ENCODE peak calls at places on chromosomes 6 and 20, in five cellular contexts. I, X, Q, N and H are unnamed samples.

GRCh38 chr20:51382986-51383821 is 159.3 kb downstream of the NFATC2 start:
- DNase-seq in I (peak), X (no peak), Q (no peak), N (no peak), H (no peak)

GRCh38 chr6:25136879-25137278 is 142.3 kb upstream of the CARMIL1 start:
- DNase-seq in I (no peak), X (no peak), Q (no peak), N (peak), H (no peak)

GRCh38 chr6:235763-236360 is 56.4 kb upstream of the DUSP22 start:
- DNase-seq in I (no peak), X (no peak), Q (no peak), N (peak), H (no peak)

GRCh38 chr6:165974817-165975216 is 192.8 kb downstream of the TBXT start:
- DNase-seq in I (no peak), X (no peak), Q (no peak), N (no peak), H (no peak)

GRCh38 chr20:54156522-54156921 is 17.3 kb downstream of the CYP24A1 start:
- DNase-seq in I (no peak), X (no peak), Q (peak), N (no peak), H (no peak)

GRCh38 chr6:150687508-150687907 is 87.8 kb downstream of the PLEKHG1 start:
- DNase-seq in I (no peak), X (no peak), Q (no peak), N (peak), H (no peak)

GRCh38 chr6:87118054-87118453 is 23.1 kb upstream of the CGA start:
- DNase-seq in I (no peak), X (no peak), Q (peak), N (no peak), H (no peak)

GRCh38 chr20:9458075-9458818 is 56.1 kb upstream of the LAMP5 start:
- DNase-seq in I (no peak), X (no peak), Q (no peak), N (no peak), H (no peak)

GRCh38 chr20:40961686-40962640 is 66.7 kb upstream of the TOP1 start:
- DNase-seq in I (no peak), X (no peak), Q (no peak), N (no peak), H (no peak)

GRCh38 chr6:134517145-134517658 is 199.3 kb upstream of the SGK1 start:
- DNase-seq in I (peak), X (no peak), Q (peak), N (peak), H (peak)

GRCh38 chr6:15897063-15897934 is 231.6 kb upstream of the MYLIP start:
- DNase-seq in I (peak), X (no peak), Q (no peak), N (peak), H (peak)

GRCh38 chr6:127119361-127120108 is 1.1 kb downstream of the RSPO3 start:
- DNase-seq in I (no peak), X (peak), Q (peak), N (no peak), H (no peak)
- H3K4me3 ChIP-seq in I (peak), X (peak), Q (peak), N (peak), H (peak)

DNA sequence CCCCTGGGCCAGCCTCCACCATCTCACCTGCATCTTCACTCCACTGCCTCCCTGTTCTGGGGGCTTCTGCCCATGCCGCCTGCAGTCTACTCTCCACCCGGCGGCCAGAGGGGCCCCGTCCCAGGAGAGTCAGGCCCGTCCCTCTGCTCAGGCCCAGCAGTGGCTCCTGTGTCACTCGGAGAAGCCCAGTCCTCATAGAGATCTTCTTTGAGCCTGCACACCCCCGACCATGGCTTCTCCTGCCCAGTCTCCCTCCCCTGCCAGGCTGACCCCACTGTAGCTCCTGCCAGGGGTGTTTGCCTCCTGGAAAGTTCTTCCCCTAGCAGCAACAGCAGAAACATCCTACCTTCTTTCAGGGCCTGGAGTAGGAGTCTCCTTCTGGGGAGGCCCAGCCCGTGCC is 22.2 kb upstream of the NOL4L start:
- DNase-seq in I (no peak), X (no peak), Q (no peak), N (no peak), H (no peak)
- H3K27ac ChIP-seq in I (no peak), X (no peak), Q (no peak), N (peak), H (no peak)

DNA sequence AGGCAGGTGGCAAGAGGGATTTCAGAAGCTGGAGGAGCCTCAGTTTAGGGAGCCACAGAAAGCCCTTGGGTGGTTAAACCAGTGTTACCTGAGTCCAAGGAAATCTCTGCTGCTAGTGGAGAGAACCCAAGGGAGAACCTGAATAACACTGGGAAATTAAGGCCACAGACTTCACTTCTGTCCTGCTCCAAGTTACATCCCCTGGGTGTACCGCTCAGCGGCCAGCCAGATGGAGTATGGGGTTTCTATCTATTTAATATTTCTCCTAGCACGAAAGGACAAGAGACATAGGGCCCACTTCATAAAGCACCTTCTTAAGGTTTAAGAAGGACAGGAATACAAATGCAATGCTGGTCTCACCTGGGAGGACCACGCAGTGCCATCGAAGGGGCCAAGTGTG is 5.8 kb upstream of the CNKSR3 start:
- DNase-seq in I (no peak), X (no peak), Q (no peak), N (no peak), H (no peak)
- H3K4me3 ChIP-seq in I (no peak), X (no peak), Q (no peak), N (peak), H (no peak)

GRCh38 chr6:142842423-142843261 is 102.3 kb downstream of the HIVEP2 start:
- DNase-seq in I (no peak), X (no peak), Q (peak), N (no peak), H (no peak)
- H3K27ac ChIP-seq in I (no peak), X (no peak), Q (peak), N (peak), H (no peak)

DNA sequence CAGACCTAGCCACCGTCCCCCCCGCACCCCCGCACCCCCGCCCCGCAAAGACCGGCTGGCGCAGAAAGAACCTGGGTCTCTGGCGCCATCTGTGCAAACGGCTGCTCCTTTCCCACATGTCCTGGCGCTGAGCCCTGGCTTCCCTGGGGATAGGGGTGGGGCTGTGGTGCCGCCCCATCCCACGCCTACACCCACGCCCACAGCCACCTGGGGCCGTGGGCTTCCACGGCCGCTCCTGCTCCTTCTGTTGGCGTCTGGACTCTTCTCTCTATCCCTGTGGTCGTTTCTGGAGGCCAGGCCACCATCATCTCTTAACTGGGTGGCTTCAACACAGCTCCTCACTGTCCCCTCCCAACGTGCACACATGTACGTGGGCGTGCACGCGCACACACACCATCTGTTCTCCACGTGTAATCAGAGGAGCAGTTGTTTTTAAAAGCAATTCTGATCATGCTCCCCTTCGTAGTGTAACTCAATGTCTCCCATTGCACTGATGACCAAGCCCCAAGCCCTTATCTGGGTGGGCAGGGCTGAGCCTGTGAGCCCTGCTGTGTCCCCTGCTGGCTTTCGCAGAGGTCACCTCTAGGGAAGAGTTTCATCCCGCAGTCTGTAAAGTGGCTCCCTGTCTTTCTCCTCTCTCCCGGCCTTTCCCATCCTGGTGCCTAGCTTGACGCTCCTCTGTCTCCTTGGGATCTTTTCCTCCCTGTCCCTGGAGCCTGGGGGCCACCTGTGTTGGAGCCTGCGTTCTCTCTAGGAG is 31.9 kb upstream of the FAM83D start:
- DNase-seq in I (peak), X (no peak), Q (no peak), N (peak), H (no peak)
- H3K4me3 ChIP-seq in I (peak), X (no peak), Q (no peak), N (no peak), H (no peak)

DNA sequence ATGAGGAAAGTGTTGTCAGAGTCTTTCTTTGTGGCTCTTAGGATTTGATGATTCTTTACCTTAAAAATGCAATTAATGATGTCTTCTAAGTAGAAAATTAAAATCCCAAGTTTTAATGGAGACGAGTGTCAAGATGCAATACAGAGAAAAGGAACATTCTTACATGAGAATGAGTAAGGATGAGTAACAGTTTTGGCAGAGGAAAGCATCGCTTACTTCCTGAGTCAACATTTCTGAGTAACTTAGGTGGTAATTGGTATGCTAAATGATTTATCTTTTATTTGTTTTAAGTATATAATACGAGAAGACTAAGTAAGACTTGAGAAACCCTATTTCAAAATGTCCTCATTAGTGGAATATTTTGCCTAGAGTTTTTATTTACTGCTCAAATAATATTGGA is 101.3 kb downstream of the RTN4IP1 start:
- DNase-seq in I (no peak), X (no peak), Q (peak), N (no peak), H (no peak)
- H3K27ac ChIP-seq in I (no peak), X (no peak), Q (peak), N (no peak), H (no peak)